ENCODE peak calls at places on chromosomes 12 and 14, in four cellular contexts. C is fibroblast of mammary gland, Q is SW 1271, M is lung microvascular endothelial cell. D is an unnamed sample.

GRCh38 chr12:11085419-11085818 is 6.7 kb downstream of the TAS2R43 start:
- DNase-seq in C (peak), Q (no peak), M (peak), D (no peak)

GRCh38 chr14:59630281-59630963 is 53.8 kb upstream of the CCDC175 start:
- DNase-seq in C (peak), Q (no peak), M (peak), D (no peak)

GRCh38 chr14:29637406-29637805 is 290.2 kb downstream of the PRKD1 start:
- DNase-seq in C (peak), Q (no peak), M (peak), D (no peak)

GRCh38 chr12:49897276-49897675 is 6.4 kb downstream of the FAIM2 start:
- DNase-seq in C (no peak), Q (no peak), M (no peak), D (no peak)

GRCh38 chr12:52605542-52605941 is 4.3 kb upstream of the KRT72 start:
- DNase-seq in C (no peak), Q (no peak), M (no peak), D (no peak)

GRCh38 chr14:96086032-96086431 is 46.9 kb downstream of the C14orf132 start:
- DNase-seq in C (peak), Q (no peak), M (no peak), D (no peak)

GRCh38 chr14:64676410-64677008 is 27.7 kb upstream of the PLEKHG3 start:
- DNase-seq in C (no peak), Q (no peak), M (no peak), D (no peak)

GRCh38 chr14:86915416-86915815 is 1077.6 kb downstream of the GALC start:
- DNase-seq in C (no peak), Q (no peak), M (no peak), D (no peak)

GRCh38 chr12:108205864-108206263 is 76.8 kb downstream of the WSCD2 start:
- DNase-seq in C (no peak), Q (no peak), M (no peak), D (no peak)

GRCh38 chr14:42112108-42112507 is 505.4 kb downstream of the LRFN5 start:
- DNase-seq in C (peak), Q (no peak), M (no peak), D (no peak)

GRCh38 chr12:51818086-51818485 is 30.4 kb downstream of the FIGNL2 start:
- DNase-seq in C (no peak), Q (no peak), M (no peak), D (no peak)

GRCh38 chr14:105201928-105202513 is 20.9 kb upstream of the NUDT14 start:
- DNase-seq in C (no peak), Q (no peak), M (no peak), D (no peak)

GRCh38 chr14:65345264-65345663 is 67.3 kb upstream of the FUT8 start:
- DNase-seq in C (no peak), Q (no peak), M (no peak), D (no peak)

GRCh38 chr14:88005050-88005481 is at the start of gene GPR65:
- DNase-seq in C (peak), Q (no peak), M (no peak), D (no peak)

GRCh38 chr14:99133563-99134332 is 138.2 kb downstream of the BCL11B start:
- DNase-seq in C (no peak), Q (no peak), M (no peak), D (peak)

GRCh38 chr14:70907996-70908917 is 998 bp downstream of the PCNX1 start:
- DNase-seq in C (peak), Q (no peak), M (peak), D (no peak)

GRCh38 chr12:57063991-57064725 is 14.2 kb upstream of the MYO1A start:
- DNase-seq in C (no peak), Q (no peak), M (no peak), D (no peak)

GRCh38 chr14:21072781-21073339 is 2.8 kb downstream of the ARHGEF40 start:
- DNase-seq in C (no peak), Q (no peak), M (no peak), D (no peak)

GRCh38 chr12:120194534-120195395 is at the start of gene GCN1:
- DNase-seq in C (peak), Q (peak), M (peak), D (no peak)